ENCODE peak calls at places on chromosome 14, in ten cellular contexts. Z, J, U, K, O, L, H, F, V and W are unnamed samples.

GRCh38 chr14:29442720-29443119 is 484.9 kb downstream of the PRKD1 start:
- DNase-seq in V (no peak), U (no peak), Z (no peak), K (no peak), F (no peak), J (no peak), O (no peak), H (peak; percentile 76), L (no peak), W (no peak)

GRCh38 chr14:89841855-89842254 is 112.7 kb downstream of the EFCAB11 start:
- DNase-seq in H (no peak), F (no peak), V (no peak), L (no peak), J (no peak), K (no peak), U (no peak), Z (no peak), O (no peak), W (no peak)

GRCh38 chr14:42014301-42014700 is 407.6 kb downstream of the LRFN5 start:
- DNase-seq in U (no peak), K (no peak), H (no peak), O (no peak), J (no peak), L (no peak), Z (no peak), V (no peak), F (no peak), W (no peak)

GRCh38 chr14:44165286-44165685 is 341.8 kb downstream of the FSCB start:
- DNase-seq in U (no peak), F (no peak), O (no peak), H (no peak), L (no peak), J (no peak), Z (no peak), K (no peak), V (no peak), W (no peak)

GRCh38 chr14:104659146-104659545 is 30.3 kb upstream of the INF2 start:
- DNase-seq in L (no peak), Z (no peak), H (no peak), J (no peak), U (no peak), F (no peak), O (no peak), V (no peak), K (no peak), W (no peak)

GRCh38 chr14:36070056-36071043 is 106.2 kb downstream of the PTCSC3 start:
- DNase-seq in F (peak; percentile 54), O (no peak), V (no peak), Z (peak; percentile 85), H (peak; percentile 47), K (peak; percentile 56), U (no peak), J (peak; percentile 55), L (peak; percentile 75), W (no peak)

GRCh38 chr14:80705241-80705980 is 236.1 kb downstream of the CEP128 start:
- DNase-seq in K (no peak), L (no peak), Z (no peak), J (no peak), O (no peak), V (no peak), F (no peak), H (no peak), U (no peak), W (no peak)

GRCh38 chr14:76776306-76777251 is 15.3 kb downstream of the VASH1 start:
- DNase-seq in F (no peak), V (no peak), K (peak; percentile 36), L (no peak), J (no peak), O (peak; percentile 55), Z (no peak), H (no peak), U (peak; percentile 67), W (no peak)

GRCh38 chr14:105299654-105300541 is 903 bp downstream of the BRF1 start:
- DNase-seq in V (no peak), O (peak; percentile 78), F (peak; percentile 48), H (peak; percentile 14), K (no peak), U (no peak), J (no peak), Z (peak; percentile 29), L (no peak), W (no peak)

GRCh38 chr14:77305696-77306095 is 15.0 kb downstream of the POMT2 start:
- DNase-seq in Z (no peak), K (no peak), J (no peak), O (no peak), V (no peak), F (no peak), H (no peak), U (no peak), L (no peak), W (no peak)

GRCh38 chr14:32593290-32593942 is 264.3 kb downstream of the AKAP6 start:
- DNase-seq in U (no peak), Z (no peak), J (no peak), L (no peak), H (no peak), F (no peak), O (no peak), V (no peak), K (no peak), W (no peak)

GRCh38 chr14:70317969-70318634 is 41.4 kb downstream of the COX16 start:
- DNase-seq in U (no peak), J (peak; percentile 38), K (no peak), Z (no peak), F (peak; percentile 29), H (peak; percentile 35), V (peak; percentile 2), O (no peak), L (peak; percentile 47), W (no peak)

DNA sequence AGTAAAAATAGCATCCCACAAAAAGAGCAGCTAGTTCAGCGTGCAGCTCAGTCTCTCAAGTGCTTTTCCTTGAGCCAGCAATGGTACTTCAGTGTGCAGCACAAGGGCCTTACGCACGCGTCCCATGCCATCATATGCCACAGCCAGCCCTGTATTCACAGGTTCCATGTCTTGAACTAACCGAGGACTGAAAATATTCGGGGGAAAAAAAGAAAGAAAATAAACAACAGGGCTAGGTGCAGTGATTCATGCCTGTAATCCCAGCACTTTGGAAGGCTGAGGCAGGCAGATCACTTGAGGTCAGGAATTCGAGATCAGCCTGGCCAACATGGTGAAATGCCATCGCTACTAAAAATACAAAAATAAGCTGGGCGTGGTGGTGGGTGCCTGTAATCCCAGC is 28.6 kb downstream of the ATG14 start:
- DNase-seq in L (no peak), F (no peak), V (no peak), Z (peak; percentile 23), K (no peak), J (no peak), H (no peak), O (no peak), U (no peak), W (no peak)
- TF ChIP-seq POLR2AphosphoS5 in L (no peak), F (no peak), V (no peak), Z (no peak), K (no peak), J (no peak), H (no peak), O (no peak), U (no peak), W (no peak)

GRCh38 chr14:73462078-73462715 is 3.9 kb upstream of the NUMB start:
- DNase-seq in J (no peak), F (peak; percentile 88), K (peak; percentile 64), O (peak; percentile 86), L (peak; percentile 92), Z (peak; percentile 86), H (peak; percentile 44), V (no peak), U (no peak), W (no peak)
- TF ChIP-seq POLR2A in J (no peak), F (peak; percentile 82), K (no peak), O (no peak), L (no peak), Z (peak; percentile 20), H (no peak), V (no peak), U (no peak), W (no peak)

GRCh38 chr14:26383286-26383685 is 214.5 kb downstream of the NOVA1 start:
- DNase-seq in Z (no peak), K (no peak), J (no peak), F (no peak), H (no peak), O (no peak), V (no peak), L (no peak), U (no peak), W (no peak)

GRCh38 chr14:26377150-26377549 is 220.7 kb downstream of the NOVA1 start:
- DNase-seq in Z (no peak), U (no peak), F (no peak), V (no peak), J (no peak), K (no peak), L (no peak), O (no peak), H (no peak), W (no peak)

GRCh38 chr14:26381405-26381804 is 216.4 kb downstream of the NOVA1 start:
- DNase-seq in O (no peak), J (no peak), Z (no peak), H (no peak), K (no peak), U (no peak), F (no peak), L (no peak), V (no peak), W (no peak)

GRCh38 chr14:26379951-26380350 is 217.9 kb downstream of the NOVA1 start:
- DNase-seq in K (no peak), Z (no peak), J (no peak), U (no peak), L (no peak), O (no peak), H (no peak), F (no peak), V (no peak), W (no peak)

GRCh38 chr14:26380616-26381015 is 217.2 kb downstream of the NOVA1 start:
- DNase-seq in L (no peak), K (no peak), U (no peak), H (no peak), O (no peak), Z (no peak), J (no peak), F (no peak), V (no peak), W (no peak)
- TF ChIP-seq POLR2AphosphoS5 in L (no peak), K (no peak), U (no peak), H (no peak), O (no peak), Z (no peak), J (no peak), F (no peak), V (no peak), W (no peak)

GRCh38 chr14:88346048-88346639 is 23.1 kb upstream of the KCNK10 start:
- DNase-seq in J (no peak), Z (no peak), H (no peak), V (no peak), O (no peak), F (no peak), L (no peak), K (no peak), U (no peak), W (no peak)
- TF ChIP-seq POLR2A in J (no peak), Z (no peak), H (no peak), V (no peak), O (no peak), F (no peak), L (no peak), K (no peak), U (no peak), W (no peak)